ENCODE peak calls at places on chromosomes 13 and 19, in four cellular contexts. K, T, I and D are unnamed samples.

GRCh38 chr13:33577037-33577436 is 240.9 kb upstream of the RFC3 start:
- DNase-seq in K (no peak), T (no peak), I (no peak), D (no peak)

GRCh38 chr13:44051405-44051804 is 171.7 kb downstream of the LACC1 start:
- DNase-seq in K (no peak), I (no peak), T (no peak), D (no peak)

GRCh38 chr19:44757057-44757734 is 8.7 kb downstream of the BCL3 start:
- DNase-seq in I (no peak), K (peak), T (peak), D (peak)

GRCh38 chr19:4136680-4137088 is 12.8 kb upstream of the MAP2K2 start:
- DNase-seq in K (no peak), T (no peak), I (peak), D (no peak)

GRCh38 chr19:41324921-41325639 is 15.1 kb downstream of the CCDC97 start:
- DNase-seq in I (peak), T (peak), K (peak), D (peak)

GRCh38 chr13:95660981-95661581 is 15.9 kb upstream of the DNAJC3 start:
- DNase-seq in T (peak), K (peak), I (peak), D (no peak)

GRCh38 chr19:23785982-23786381 is 27.3 kb upstream of the ZNF681 start:
- DNase-seq in T (no peak), K (no peak), I (no peak), D (no peak)

GRCh38 chr19:20964798-20965197 is 41.7 kb downstream of the ZNF85 start:
- DNase-seq in K (no peak), I (peak), T (no peak), D (peak)

GRCh38 chr19:28667348-28667977 is 545.5 kb downstream of the UQCRFS1 start:
- DNase-seq in T (no peak), I (no peak), K (no peak), D (no peak)

GRCh38 chr19:19662344-19662743 is 1.1 kb downstream of the ATP13A1 start:
- DNase-seq in I (no peak), T (no peak), K (no peak), D (no peak)

GRCh38 chr13:91878491-91878890 is 480.1 kb downstream of the GPC5 start:
- DNase-seq in I (no peak), K (no peak), T (no peak), D (no peak)

GRCh38 chr19:29119582-29119981 is 93.4 kb downstream of the UQCRFS1 start:
- DNase-seq in T (peak), K (no peak), I (no peak), D (peak)

GRCh38 chr13:77563110-77563509 is 27.6 kb downstream of the SCEL start:
- DNase-seq in T (no peak), K (no peak), I (peak), D (no peak)

GRCh38 chr13:66855110-66855509 is 375.0 kb downstream of the PCDH9 start:
- DNase-seq in I (no peak), K (no peak), T (no peak), D (no peak)

GRCh38 chr13:62293081-62293480 is 877.4 kb upstream of the PCDH20 start:
- DNase-seq in I (no peak), T (no peak), K (no peak), D (no peak)

GRCh38 chr19:3067549-3067948 is 5.3 kb upstream of the TLE5 start:
- DNase-seq in T (peak), K (no peak), I (no peak), D (no peak)

GRCh38 chr19:33290082-33290815 is 12.1 kb downstream of the CEBPA start:
- DNase-seq in K (no peak), T (no peak), I (no peak), D (no peak)

GRCh38 chr13:26202365-26202972 is 19.6 kb downstream of the RNF6 start:
- DNase-seq in I (no peak), T (no peak), K (no peak), D (no peak)

GRCh38 chr13:111152836-111153235 is 37.7 kb downstream of the ARHGEF7 start:
- DNase-seq in T (peak), K (no peak), I (peak), D (no peak)

GRCh38 chr13:96397807-96398206 is 307.9 kb downstream of the HS6ST3 start:
- DNase-seq in K (no peak), I (no peak), T (no peak), D (no peak)

GRCh38 chr13:23349127-23349897 is 84.2 kb downstream of the SACS start:
- DNase-seq in K (no peak), I (no peak), T (no peak), D (no peak)

GRCh38 chr19:18408053-18408476 is 10.6 kb upstream of the LRRC25 start:
- DNase-seq in T (peak), I (no peak), K (peak), D (peak)

GRCh38 chr13:28161370-28161769 is 23.0 kb downstream of the PAN3 start:
- DNase-seq in I (peak), K (no peak), T (no peak), D (no peak)

GRCh38 chr13:111215081-111216047 is 100.3 kb downstream of the ARHGEF7 start:
- DNase-seq in K (no peak), I (no peak), T (no peak), D (no peak)

GRCh38 chr13:98619556-98619955 is 42.6 kb upstream of the STK24 start:
- DNase-seq in I (no peak), K (no peak), T (no peak), D (no peak)

GRCh38 chr13:110697842-110698241 is 8.1 kb downstream of the CARS2 start:
- DNase-seq in K (no peak), T (no peak), I (no peak), D (no peak)

GRCh38 chr19:2201473-2202148 is 34.5 kb downstream of the PLEKHJ1 start:
- DNase-seq in I (no peak), K (no peak), T (no peak), D (no peak)

GRCh38 chr13:110006304-110006703 is 219.9 kb upstream of the IRS2 start:
- DNase-seq in I (no peak), T (no peak), K (no peak), D (no peak)

GRCh38 chr19:12884926-12885748 is 1.9 kb downstream of the KLF1 start:
- DNase-seq in T (peak), I (peak), K (peak), D (peak)

GRCh38 chr13:99505814-99506269 is 4.6 kb downstream of the TM9SF2 start:
- DNase-seq in T (peak), K (no peak), I (no peak), D (no peak)

GRCh38 chr13:65063753-65064152 is 2166.4 kb downstream of the PCDH9 start:
- DNase-seq in I (no peak), T (no peak), K (no peak), D (no peak)

GRCh38 chr19:13846533-13847032 is 30.4 kb upstream of the NANOS3 start:
- DNase-seq in T (peak), I (peak), K (peak), D (peak)

GRCh38 chr19:21833733-21834132 is 2.2 kb downstream of the ZNF43 start:
- DNase-seq in I (no peak), K (no peak), T (no peak), D (no peak)

GRCh38 chr13:24233351-24233901 is 72.9 kb downstream of the SPATA13 start:
- DNase-seq in I (no peak), T (no peak), K (no peak), D (peak)

GRCh38 chr13:101382086-101382485 is 34.2 kb downstream of the NALCN start:
- DNase-seq in T (no peak), K (no peak), I (no peak), D (no peak)

GRCh38 chr19:2016041-2016807 is 710 bp upstream of the BTBD2 start:
- DNase-seq in T (peak), K (peak), I (peak), D (peak)

GRCh38 chr19:38838986-38839761 is 7.6 kb upstream of the ECH1 start:
- DNase-seq in T (no peak), I (no peak), K (no peak), D (no peak)

GRCh38 chr19:38841180-38841766 is 8.5 kb downstream of the HNRNPL start:
- DNase-seq in I (no peak), T (no peak), K (no peak), D (no peak)

GRCh38 chr19:38840583-38840968 is 9.0 kb upstream of the ECH1 start:
- DNase-seq in K (no peak), T (no peak), I (no peak), D (no peak)

GRCh38 chr19:38838208-38838985 is 6.8 kb upstream of the ECH1 start:
- DNase-seq in T (no peak), I (no peak), K (no peak), D (no peak)

GRCh38 chr19:38839816-38840582 is 8.4 kb upstream of the ECH1 start:
- DNase-seq in K (no peak), T (no peak), I (no peak), D (no peak)
- TF ChIP-seq FOXJ3 in K (no peak), T (no peak), I (no peak), D (no peak)

GRCh38 chr13:108508263-108508662 is 121.1 kb upstream of the MYO16 start:
- DNase-seq in K (no peak), T (peak), I (peak), D (no peak)
- TF ChIP-seq FOXJ3 in K (no peak), T (no peak), I (no peak), D (no peak)

GRCh38 chr13:40230833-40231266 is 435.6 kb downstream of the FOXO1 start:
- DNase-seq in I (no peak), T (no peak), K (no peak), D (no peak)
- TF ChIP-seq FOXJ3 in I (no peak), T (no peak), K (no peak), D (no peak)

GRCh38 chr13:39886336-39886735 is 230.9 kb downstream of the COG6 start:
- DNase-seq in K (no peak), I (no peak), T (no peak), D (no peak)

GRCh38 chr13:39884166-39884565 is 228.7 kb downstream of the COG6 start:
- DNase-seq in K (no peak), T (no peak), I (no peak), D (no peak)

GRCh38 chr13:39881383-39881782 is 225.9 kb downstream of the COG6 start:
- DNase-seq in I (no peak), K (no peak), T (no peak), D (no peak)

GRCh38 chr13:39879286-39880035 is 224.0 kb downstream of the COG6 start:
- DNase-seq in T (no peak), I (no peak), K (no peak), D (no peak)

DNA sequence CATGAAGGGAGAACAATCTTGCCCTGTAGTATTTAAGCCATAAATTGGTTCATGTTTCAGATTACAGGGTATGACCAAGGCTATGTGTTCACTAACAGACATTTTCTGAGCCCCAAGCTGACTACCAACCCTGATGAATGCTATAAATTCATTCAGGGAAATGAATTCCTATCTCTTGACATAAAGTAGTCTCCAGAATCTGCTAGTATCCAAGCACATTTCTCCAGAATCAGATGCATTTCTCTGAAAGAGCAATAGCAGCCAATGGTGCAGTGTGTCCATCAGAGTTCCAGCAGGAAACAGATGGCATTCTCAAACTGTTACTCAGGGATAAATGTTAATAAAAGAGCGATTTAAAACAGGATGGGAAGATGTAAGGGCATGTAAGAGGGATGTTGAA is 226.4 kb downstream of the COG6 start:
- DNase-seq in I (no peak), K (no peak), T (no peak), D (no peak)
- TF ChIP-seq FOXJ3 in I (no peak), K (no peak), T (no peak), D (no peak)

GRCh38 chr13:31896427-31896826 is 135.1 kb upstream of the FRY start:
- DNase-seq in K (no peak), I (no peak), T (no peak), D (no peak)
- TF ChIP-seq FOXJ3 in K (no peak), I (no peak), T (no peak), D (no peak)

GRCh38 chr19:5789886-5790572 is 934 bp downstream of the DUS3L start:
- DNase-seq in T (no peak), K (no peak), I (no peak), D (no peak)
- TF ChIP-seq FOXJ3 in T (no peak), K (no peak), I (no peak), D (no peak)

GRCh38 chr13:42895781-42896180 is 96.3 kb downstream of the EPSTI1 start:
- DNase-seq in K (no peak), I (no peak), T (no peak), D (no peak)
- TF ChIP-seq FOXJ3 in K (no peak), I (no peak), T (no peak), D (no peak)

GRCh38 chr13:34894756-34895155 is 47.3 kb upstream of the NBEA start:
- DNase-seq in K (no peak), I (peak), T (no peak), D (no peak)

GRCh38 chr13:34899888-34900287 is 42.2 kb upstream of the NBEA start:
- DNase-seq in K (no peak), I (no peak), T (no peak), D (no peak)

GRCh38 chr13:34897220-34897619 is 44.9 kb upstream of the NBEA start:
- DNase-seq in I (no peak), T (no peak), K (no peak), D (no peak)

GRCh38 chr13:34901577-34901976 is 40.5 kb upstream of the NBEA start:
- DNase-seq in I (no peak), K (no peak), T (no peak), D (no peak)

GRCh38 chr13:34900288-34900739 is 41.8 kb upstream of the NBEA start:
- DNase-seq in I (no peak), K (no peak), T (no peak), D (no peak)
- TF ChIP-seq FOXJ3 in I (no peak), K (no peak), T (no peak), D (no peak)

GRCh38 chr19:55116232-55117062 is 990 bp downstream of the PPP1R12C start:
- DNase-seq in T (peak), K (peak), I (peak), D (no peak)
- TF ChIP-seq FOXJ3 in T (no peak), K (no peak), I (no peak), D (no peak)